ENCODE peak calls at places on chromosomes 3 and 15, in five cellular contexts. C is neural progenitor cell, B is GM23248, M is IMR-90, W is astrocyte. H is an unnamed sample.

GRCh38 chr3:72270072-72270611 is 485.2 kb upstream of the PROK2 start:
- DNase-seq in C (no peak), B (peak; percentile 97), M (peak; percentile 96), W (peak; percentile 95), H (no peak)

GRCh38 chr15:58362262-58362922 is 69.4 kb upstream of the LIPC start:
- DNase-seq in C (no peak), B (peak; percentile 18), M (no peak), W (no peak), H (no peak)

GRCh38 chr3:124396397-124396796 is 333.9 kb upstream of the UMPS start:
- DNase-seq in C (no peak), B (no peak), M (no peak), W (no peak), H (no peak)

GRCh38 chr3:71372911-71373637 is 210.5 kb downstream of the FOXP1 start:
- DNase-seq in C (no peak), B (no peak), M (no peak), W (no peak), H (no peak)

GRCh38 chr3:118949113-118949760 is 85.4 kb downstream of the IGSF11 start:
- DNase-seq in C (no peak), B (no peak), M (no peak), W (no peak), H (no peak)

GRCh38 chr15:31887246-31887645 is 143.1 kb upstream of the CHRNA7 start:
- DNase-seq in C (peak; percentile 63), B (no peak), M (no peak), W (no peak), H (no peak)

GRCh38 chr3:184373422-184373821 is 4.6 kb downstream of the THPO start:
- DNase-seq in C (no peak), B (peak; percentile 86), M (no peak), W (peak; percentile 33), H (no peak)

GRCh38 chr3:52982839-52983238 is 63.0 kb downstream of the SFMBT1 start:
- DNase-seq in C (no peak), B (no peak), M (no peak), W (no peak), H (no peak)

GRCh38 chr15:89367485-89368451 is 33.1 kb upstream of the POLG start:
- DNase-seq in C (peak; percentile 80), B (no peak), M (no peak), W (no peak), H (peak; percentile 86)

GRCh38 chr3:135238201-135238600 is 443.1 kb downstream of the EPHB1 start:
- DNase-seq in C (no peak), B (no peak), M (no peak), W (no peak), H (no peak)

GRCh38 chr15:70013647-70014310 is 83.9 kb downstream of the TLE3 start:
- DNase-seq in C (no peak), B (no peak), M (no peak), W (no peak), H (no peak)

GRCh38 chr3:85159376-85159775 is 200.6 kb downstream of the CADM2 start:
- DNase-seq in C (no peak), B (no peak), M (no peak), W (peak; percentile 18), H (no peak)

GRCh38 chr15:80012060-80012726 is 41.2 kb upstream of the BCL2A1 start:
- DNase-seq in C (no peak), B (no peak), M (no peak), W (no peak), H (no peak)

GRCh38 chr3:192082733-192083660 is 622.0 kb downstream of the PYDC2 start:
- DNase-seq in C (no peak), B (no peak), M (no peak), W (no peak), H (no peak)

GRCh38 chr3:53804697-53805462 is 41.3 kb downstream of the CHDH start:
- DNase-seq in C (no peak), B (peak; percentile 96), M (peak; percentile 80), W (peak; percentile 67), H (no peak)

GRCh38 chr15:97849183-97849582 is 111.3 kb upstream of the ARRDC4 start:
- DNase-seq in C (no peak), B (no peak), M (no peak), W (no peak), H (no peak)

GRCh38 chr3:102024270-102024904 is 175.1 kb downstream of the NFKBIZ start:
- DNase-seq in C (no peak), B (no peak), M (no peak), W (no peak), H (no peak)

GRCh38 chr15:68559342-68560310 is 19.2 kb upstream of the CORO2B start:
- DNase-seq in C (peak; percentile 94), B (peak; percentile 89), M (peak; percentile 70), W (peak; percentile 57), H (peak; percentile 85)

GRCh38 chr3:127750226-127751031 is 71.9 kb downstream of the MGLL start:
- DNase-seq in C (no peak), B (peak; percentile 92), M (peak; percentile 94), W (peak; percentile 77), H (peak; percentile 35)

GRCh38 chr3:38773528-38773927 is 42.5 kb downstream of the SCN10A start:
- DNase-seq in C (no peak), B (no peak), M (no peak), W (no peak), H (no peak)

GRCh38 chr3:113948015-113948917 is 453 bp downstream of the ZDHHC23 start:
- DNase-seq in C (peak; percentile 79), B (peak; percentile 35), M (no peak), W (no peak), H (no peak)

GRCh38 chr3:140342668-140343067 is 335.2 kb upstream of the TRIM42 start:
- DNase-seq in C (no peak), B (no peak), M (no peak), W (no peak), H (no peak)

GRCh38 chr3:176071943-176072342 is 1125.3 kb downstream of the TBL1XR1 start:
- DNase-seq in C (no peak), B (no peak), M (no peak), W (no peak), H (no peak)

GRCh38 chr3:73419179-73419803 is 205.4 kb downstream of the PDZRN3 start:
- DNase-seq in C (peak; percentile 19), B (peak; percentile 94), M (peak; percentile 89), W (peak; percentile 32), H (no peak)

GRCh38 chr3:168341192-168341816 is 245.6 kb upstream of the GOLIM4 start:
- DNase-seq in C (no peak), B (peak; percentile 67), M (peak; percentile 91), W (peak; percentile 94), H (no peak)

GRCh38 chr3:127451321-127451720 is 139.2 kb downstream of the TPRA1 start:
- DNase-seq in C (no peak), B (no peak), M (no peak), W (no peak), H (peak; percentile 15)

GRCh38 chr15:58307313-58307961 is 124.4 kb upstream of the LIPC start:
- DNase-seq in C (peak; percentile 71), B (peak; percentile 78), M (peak; percentile 77), W (peak; percentile 88), H (no peak)

GRCh38 chr15:86201313-86202008 is 121.8 kb downstream of the AGBL1 start:
- DNase-seq in C (no peak), B (no peak), M (no peak), W (peak; percentile 26), H (no peak)

GRCh38 chr3:138594150-138594934 is at the start of gene CEP70:
- DNase-seq in C (peak; percentile 97), B (peak; percentile 97), M (peak; percentile 95), W (peak; percentile 85), H (peak; percentile 95)

GRCh38 chr15:45665261-45665660 is 30.4 kb downstream of the SQOR start:
- DNase-seq in C (no peak), B (no peak), M (no peak), W (no peak), H (no peak)

GRCh38 chr3:184005981-184006507 is 11.6 kb downstream of the ABCC5 start:
- DNase-seq in C (no peak), B (peak; percentile 14), M (peak; percentile 37), W (peak; percentile 56), H (peak; percentile 91)

GRCh38 chr3:138898301-138898700 is 48.6 kb downstream of the FOXL2 start:
- DNase-seq in C (no peak), B (peak; percentile 63), M (peak; percentile 57), W (peak; percentile 86), H (no peak)

GRCh38 chr3:155281892-155282291 is 11.6 kb downstream of the STRIT1 start:
- DNase-seq in C (no peak), B (peak; percentile 31), M (peak; percentile 39), W (peak; percentile 38), H (no peak)
- H3K27ac ChIP-seq in C (no peak overlapping the region), B (peak overlapping the region; percentile 45), M (no peak overlapping the region), W (no peak overlapping the region), H (no peak overlapping the region)

GRCh38 chr15:57220220-57220619 is 156.1 kb upstream of the CGNL1 start:
- DNase-seq in C (no peak), B (peak; percentile 86), M (peak; percentile 85), W (peak; percentile 71), H (no peak)
- H3K4me1 ChIP-seq in C (peaks cover 49% of the 10 kb centered on the region), B (peaks cover 95% of the 10 kb centered on the region), M (peaks cover 8% of the 10 kb centered on the region), W (peaks cover 48% of the 10 kb centered on the region), H (peaks cover 23% of the 10 kb centered on the region)

GRCh38 chr3:100395674-100396073 is 5.2 kb downstream of the TOMM70 start:
- DNase-seq in C (no peak), B (no peak), M (no peak), W (no peak), H (no peak)
- H3K27ac ChIP-seq in C (no peak overlapping the region), B (no peak overlapping the region), M (no peak overlapping the region), W (no peak overlapping the region), H (no peak overlapping the region)

GRCh38 chr3:172179680-172180399 is 140.5 kb downstream of the FNDC3B start:
- DNase-seq in C (no peak), B (no peak), M (no peak), W (no peak), H (no peak)
- H3K4me1 ChIP-seq in C (peaks cover 20% of the 10 kb centered on the region), B (peaks cover 31% of the 10 kb centered on the region), M (peaks cover 21% of the 10 kb centered on the region), W (peaks cover 27% of the 10 kb centered on the region), H (peaks cover 26% of the 10 kb centered on the region)

DNA sequence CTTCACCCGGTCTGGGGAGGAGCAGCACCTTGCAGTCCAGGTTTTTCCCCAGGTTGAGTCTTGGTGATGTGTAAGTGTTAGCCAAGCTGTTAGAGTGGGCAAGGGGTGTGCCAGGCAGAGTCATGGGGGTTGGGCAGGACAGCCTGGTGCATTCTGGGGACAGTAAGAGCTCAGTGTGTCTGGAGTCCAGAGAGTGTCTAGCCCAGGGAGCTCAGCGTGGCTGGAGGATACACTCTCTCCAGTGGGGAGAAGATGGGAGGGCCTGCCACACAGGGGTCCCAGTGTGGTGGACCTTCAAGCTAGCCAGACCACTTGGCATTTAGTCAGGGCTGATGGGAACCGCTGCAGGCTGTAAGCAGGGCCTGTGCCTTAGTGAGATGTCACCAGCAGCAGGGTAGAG is 87.3 kb downstream of the AAGAB start:
- DNase-seq in C (no peak), B (no peak), M (no peak), W (no peak), H (no peak)
- H3K27ac ChIP-seq in C (no peak overlapping the region), B (no peak overlapping the region), M (peak overlapping the region; percentile 89), W (peak overlapping the region; percentile 96), H (no peak overlapping the region)